ENCODE peak calls at places on chromosomes 3 and 15, in seven cellular contexts. One of them, this sample, is unnamed.

GRCh38 chr3:76998555-76998954 is 41.3 kb upstream of the ROBO2 start:
- DNase-seq in bronchial epithelial cell: peak; percentile 75
- DNase-seq in SJSA1: no peak
- DNase-seq in RPMI7951: no peak
- DNase-seq in iris pigment epithelial cell: no peak
- DNase-seq in ACHN: no peak
- DNase-seq in activated naive CD8-positive, alpha-beta T cell treated with anti-CD3 and anti-CD28 coated beads, Interleukin-2, amount 50 U/mL, for 24 hours: no peak
- DNase-seq in this sample: no peak

GRCh38 chr15:35271371-35272043 is 186.4 kb upstream of the NANOGP8 start:
- DNase-seq in activated naive CD8-positive, alpha-beta T cell treated with anti-CD3 and anti-CD28 coated beads, Interleukin-2, amount 50 U/mL, for 24 hours: no peak
- DNase-seq in ACHN: no peak
- DNase-seq in RPMI7951: peak; percentile 22
- DNase-seq in iris pigment epithelial cell: peak; percentile 79
- DNase-seq in SJSA1: no peak
- DNase-seq in bronchial epithelial cell: peak; percentile 43
- DNase-seq in this sample: no peak

GRCh38 chr15:38867556-38867955 is 302.9 kb upstream of the RASGRP1 start:
- DNase-seq in ACHN: no peak
- DNase-seq in activated naive CD8-positive, alpha-beta T cell treated with anti-CD3 and anti-CD28 coated beads, Interleukin-2, amount 50 U/mL, for 24 hours: no peak
- DNase-seq in iris pigment epithelial cell: peak; percentile 31
- DNase-seq in SJSA1: no peak
- DNase-seq in RPMI7951: peak; percentile 86
- DNase-seq in bronchial epithelial cell: no peak
- DNase-seq in this sample: no peak

GRCh38 chr3:42702066-42702951 is at the start of gene HHATL:
- DNase-seq in ACHN: no peak
- DNase-seq in RPMI7951: no peak
- DNase-seq in SJSA1: no peak
- DNase-seq in iris pigment epithelial cell: no peak
- DNase-seq in activated naive CD8-positive, alpha-beta T cell treated with anti-CD3 and anti-CD28 coated beads, Interleukin-2, amount 50 U/mL, for 24 hours: no peak
- DNase-seq in bronchial epithelial cell: no peak
- DNase-seq in this sample: no peak

GRCh38 chr3:178785961-178786360 is 249.7 kb downstream of the KCNMB2 start:
- DNase-seq in SJSA1: no peak
- DNase-seq in ACHN: no peak
- DNase-seq in activated naive CD8-positive, alpha-beta T cell treated with anti-CD3 and anti-CD28 coated beads, Interleukin-2, amount 50 U/mL, for 24 hours: no peak
- DNase-seq in RPMI7951: peak; percentile 36
- DNase-seq in bronchial epithelial cell: peak; percentile 14
- DNase-seq in iris pigment epithelial cell: no peak
- DNase-seq in this sample: no peak

GRCh38 chr3:113097821-113098516 is 107.2 kb downstream of the GTPBP8 start:
- DNase-seq in SJSA1: peak; percentile 78
- DNase-seq in ACHN: peak; percentile 84
- DNase-seq in bronchial epithelial cell: peak; percentile 75
- DNase-seq in iris pigment epithelial cell: peak; percentile 82
- DNase-seq in RPMI7951: peak; percentile 95
- DNase-seq in activated naive CD8-positive, alpha-beta T cell treated with anti-CD3 and anti-CD28 coated beads, Interleukin-2, amount 50 U/mL, for 24 hours: no peak
- DNase-seq in this sample: peak; percentile 60

GRCh38 chr3:72345237-72345878 is 502.9 kb downstream of the SHQ1 start:
- DNase-seq in iris pigment epithelial cell: peak; percentile 37
- DNase-seq in ACHN: no peak
- DNase-seq in SJSA1: no peak
- DNase-seq in RPMI7951: peak; percentile 95
- DNase-seq in bronchial epithelial cell: peak; percentile 16
- DNase-seq in activated naive CD8-positive, alpha-beta T cell treated with anti-CD3 and anti-CD28 coated beads, Interleukin-2, amount 50 U/mL, for 24 hours: no peak
- DNase-seq in this sample: no peak

GRCh38 chr3:127288921-127289645 is 1.2 kb upstream of the PRR20G start:
- DNase-seq in activated naive CD8-positive, alpha-beta T cell treated with anti-CD3 and anti-CD28 coated beads, Interleukin-2, amount 50 U/mL, for 24 hours: no peak
- DNase-seq in iris pigment epithelial cell: no peak
- DNase-seq in SJSA1: no peak
- DNase-seq in ACHN: no peak
- DNase-seq in bronchial epithelial cell: no peak
- DNase-seq in RPMI7951: no peak
- DNase-seq in this sample: no peak

GRCh38 chr3:126100688-126101301 is 16.9 kb upstream of the SLC41A3 start:
- DNase-seq in activated naive CD8-positive, alpha-beta T cell treated with anti-CD3 and anti-CD28 coated beads, Interleukin-2, amount 50 U/mL, for 24 hours: no peak
- DNase-seq in ACHN: no peak
- DNase-seq in iris pigment epithelial cell: peak; percentile 85
- DNase-seq in RPMI7951: peak; percentile 93
- DNase-seq in SJSA1: peak; percentile 72
- DNase-seq in bronchial epithelial cell: no peak
- DNase-seq in this sample: no peak

GRCh38 chr3:133283958-133284807 is 115.7 kb upstream of the BFSP2 start:
- DNase-seq in iris pigment epithelial cell: no peak
- DNase-seq in ACHN: no peak
- DNase-seq in SJSA1: no peak
- DNase-seq in bronchial epithelial cell: no peak
- DNase-seq in activated naive CD8-positive, alpha-beta T cell treated with anti-CD3 and anti-CD28 coated beads, Interleukin-2, amount 50 U/mL, for 24 hours: no peak
- DNase-seq in RPMI7951: no peak
- DNase-seq in this sample: no peak

GRCh38 chr3:137121704-137122314 is 164.0 kb downstream of the IL20RB start:
- DNase-seq in bronchial epithelial cell: peak; percentile 62
- DNase-seq in RPMI7951: peak; percentile 43
- DNase-seq in activated naive CD8-positive, alpha-beta T cell treated with anti-CD3 and anti-CD28 coated beads, Interleukin-2, amount 50 U/mL, for 24 hours: no peak
- DNase-seq in ACHN: peak; percentile 49
- DNase-seq in iris pigment epithelial cell: peak; percentile 62
- DNase-seq in SJSA1: no peak
- DNase-seq in this sample: peak; percentile 22

GRCh38 chr15:38130739-38131498 is 121.7 kb upstream of the SPRED1 start:
- DNase-seq in SJSA1: no peak
- DNase-seq in ACHN: peak; percentile 80
- DNase-seq in RPMI7951: peak; percentile 100
- DNase-seq in activated naive CD8-positive, alpha-beta T cell treated with anti-CD3 and anti-CD28 coated beads, Interleukin-2, amount 50 U/mL, for 24 hours: no peak
- DNase-seq in bronchial epithelial cell: peak; percentile 88
- DNase-seq in iris pigment epithelial cell: peak; percentile 99
- DNase-seq in this sample: peak; percentile 6

GRCh38 chr3:7745711-7746110 is 755.9 kb upstream of the LMCD1 start:
- DNase-seq in activated naive CD8-positive, alpha-beta T cell treated with anti-CD3 and anti-CD28 coated beads, Interleukin-2, amount 50 U/mL, for 24 hours: no peak
- DNase-seq in RPMI7951: no peak
- DNase-seq in iris pigment epithelial cell: no peak
- DNase-seq in bronchial epithelial cell: peak; percentile 80
- DNase-seq in SJSA1: no peak
- DNase-seq in ACHN: no peak
- DNase-seq in this sample: no peak

GRCh38 chr3:55416381-55416821 is 70.7 kb downstream of the WNT5A start:
- DNase-seq in bronchial epithelial cell: peak; percentile 6
- DNase-seq in SJSA1: no peak
- DNase-seq in ACHN: peak; percentile 78
- DNase-seq in RPMI7951: peak; percentile 100
- DNase-seq in activated naive CD8-positive, alpha-beta T cell treated with anti-CD3 and anti-CD28 coated beads, Interleukin-2, amount 50 U/mL, for 24 hours: no peak
- DNase-seq in iris pigment epithelial cell: peak; percentile 83
- DNase-seq in this sample: peak; percentile 76

GRCh38 chr15:70101459-70102113 is 3.9 kb upstream of the TLE3 start:
- DNase-seq in ACHN: peak; percentile 73
- DNase-seq in iris pigment epithelial cell: peak; percentile 97
- DNase-seq in SJSA1: peak; percentile 70
- DNase-seq in bronchial epithelial cell: peak; percentile 67
- DNase-seq in activated naive CD8-positive, alpha-beta T cell treated with anti-CD3 and anti-CD28 coated beads, Interleukin-2, amount 50 U/mL, for 24 hours: no peak
- DNase-seq in RPMI7951: peak; percentile 91
- DNase-seq in this sample: peak; percentile 88

GRCh38 chr3:194497799-194498575 is 11.2 kb upstream of the ATP13A3 start:
- DNase-seq in ACHN: peak; percentile 33
- DNase-seq in activated naive CD8-positive, alpha-beta T cell treated with anti-CD3 and anti-CD28 coated beads, Interleukin-2, amount 50 U/mL, for 24 hours: no peak
- DNase-seq in RPMI7951: peak; percentile 46
- DNase-seq in bronchial epithelial cell: no peak
- DNase-seq in iris pigment epithelial cell: no peak
- DNase-seq in SJSA1: no peak
- DNase-seq in this sample: no peak

This sample was measured in HTR-8/SVneo.